ENCODE peak calls at places on chromosomes 12 and 14, in four cellular contexts. One of them, this sample, is unnamed.

GRCh38 chr12:70885952-70886351 is 34.6 kb downstream of the PTPRR start:
- DNase-seq in mesenchymal stem cell: no peak
- DNase-seq in neuronal stem cell: no peak
- DNase-seq in IMR-90: no peak
- DNase-seq in this sample: no peak

GRCh38 chr12:61646639-61647038 is 613.6 kb upstream of the USP15 start:
- DNase-seq in mesenchymal stem cell: no peak
- DNase-seq in IMR-90: no peak
- DNase-seq in neuronal stem cell: peak
- DNase-seq in this sample: no peak

GRCh38 chr14:104136472-104137296 is 1.7 kb upstream of the KIF26A start:
- DNase-seq in neuronal stem cell: no peak
- DNase-seq in mesenchymal stem cell: no peak
- DNase-seq in IMR-90: no peak
- DNase-seq in this sample: no peak

GRCh38 chr12:51246254-51246853 is 7.7 kb downstream of the DAZAP2 start:
- DNase-seq in mesenchymal stem cell: peak
- DNase-seq in IMR-90: peak
- DNase-seq in neuronal stem cell: no peak
- DNase-seq in this sample: no peak

GRCh38 chr12:69480698-69481097 is 10.5 kb downstream of the FRS2 start:
- DNase-seq in neuronal stem cell: no peak
- DNase-seq in mesenchymal stem cell: no peak
- DNase-seq in IMR-90: no peak
- DNase-seq in this sample: no peak

GRCh38 chr14:46377305-46377704 is 274.3 kb downstream of the RPL10L start:
- DNase-seq in mesenchymal stem cell: no peak
- DNase-seq in IMR-90: no peak
- DNase-seq in neuronal stem cell: no peak
- DNase-seq in this sample: peak

GRCh38 chr14:35438910-35439713 is 34.6 kb upstream of the NFKBIA start:
- DNase-seq in mesenchymal stem cell: no peak
- DNase-seq in IMR-90: no peak
- DNase-seq in neuronal stem cell: no peak
- DNase-seq in this sample: no peak

GRCh38 chr12:102344691-102345090 is 135.7 kb downstream of the IGF1 start:
- DNase-seq in mesenchymal stem cell: no peak
- DNase-seq in neuronal stem cell: no peak
- DNase-seq in IMR-90: no peak
- DNase-seq in this sample: no peak

GRCh38 chr12:46342562-46343033 is 30.0 kb downstream of the SLC38A2 start:
- DNase-seq in neuronal stem cell: no peak
- DNase-seq in IMR-90: peak
- DNase-seq in mesenchymal stem cell: peak
- DNase-seq in this sample: peak

GRCh38 chr12:107984973-107985372 is 144.1 kb upstream of the WSCD2 start:
- DNase-seq in IMR-90: no peak
- DNase-seq in neuronal stem cell: no peak
- DNase-seq in mesenchymal stem cell: no peak
- DNase-seq in this sample: no peak

GRCh38 chr14:24674204-24674970 is 40.4 kb upstream of the GZMB start:
- DNase-seq in mesenchymal stem cell: no peak
- DNase-seq in IMR-90: no peak
- DNase-seq in neuronal stem cell: no peak
- DNase-seq in this sample: no peak

GRCh38 chr12:51247523-51248206 is 9.0 kb downstream of the DAZAP2 start:
- DNase-seq in mesenchymal stem cell: no peak
- DNase-seq in IMR-90: no peak
- DNase-seq in neuronal stem cell: no peak
- DNase-seq in this sample: no peak

GRCh38 chr12:77354766-77355362 is 289.5 kb upstream of the E2F7 start:
- DNase-seq in IMR-90: peak
- DNase-seq in neuronal stem cell: no peak
- DNase-seq in mesenchymal stem cell: no peak
- DNase-seq in this sample: no peak

GRCh38 chr12:55828357-55828756 is 1.0 kb downstream of the DNAJC14 start:
- DNase-seq in mesenchymal stem cell: no peak
- DNase-seq in neuronal stem cell: no peak
- DNase-seq in IMR-90: no peak
- DNase-seq in this sample: no peak

GRCh38 chr12:27015730-27016076 is 1.5 kb upstream of the TM7SF3 start:
- DNase-seq in neuronal stem cell: no peak
- DNase-seq in IMR-90: peak
- DNase-seq in mesenchymal stem cell: peak
- DNase-seq in this sample: peak

DNA sequence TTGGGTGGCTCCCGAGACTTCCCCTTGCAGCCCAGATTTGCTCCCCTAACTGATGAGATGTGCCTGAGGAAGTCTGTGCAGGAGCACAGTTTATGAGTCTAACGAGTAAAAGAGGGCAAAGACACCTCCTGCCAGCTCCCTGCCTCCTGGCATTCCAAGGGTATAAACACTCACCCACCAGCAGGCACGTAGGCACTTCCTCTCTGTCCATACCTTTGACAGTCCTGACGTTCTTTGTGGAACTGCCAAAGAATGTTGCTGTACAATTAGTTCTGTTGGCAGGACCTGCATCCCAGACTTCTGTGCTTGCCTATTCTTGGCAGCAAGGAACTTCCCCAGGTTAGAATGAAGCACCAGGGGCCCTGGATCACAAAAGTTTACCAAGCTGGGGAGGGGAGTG is 889.3 kb downstream of the BCL11B start:
- DNase-seq in neuronal stem cell: no peak
- DNase-seq in IMR-90: no peak
- DNase-seq in mesenchymal stem cell: no peak
- DNase-seq in this sample: peak
- H3K14ac ChIP-seq in neuronal stem cell: no peak
- H3K14ac ChIP-seq in IMR-90: no peak
- H3K14ac ChIP-seq in mesenchymal stem cell: no peak
- H3K14ac ChIP-seq in this sample: no peak

DNA sequence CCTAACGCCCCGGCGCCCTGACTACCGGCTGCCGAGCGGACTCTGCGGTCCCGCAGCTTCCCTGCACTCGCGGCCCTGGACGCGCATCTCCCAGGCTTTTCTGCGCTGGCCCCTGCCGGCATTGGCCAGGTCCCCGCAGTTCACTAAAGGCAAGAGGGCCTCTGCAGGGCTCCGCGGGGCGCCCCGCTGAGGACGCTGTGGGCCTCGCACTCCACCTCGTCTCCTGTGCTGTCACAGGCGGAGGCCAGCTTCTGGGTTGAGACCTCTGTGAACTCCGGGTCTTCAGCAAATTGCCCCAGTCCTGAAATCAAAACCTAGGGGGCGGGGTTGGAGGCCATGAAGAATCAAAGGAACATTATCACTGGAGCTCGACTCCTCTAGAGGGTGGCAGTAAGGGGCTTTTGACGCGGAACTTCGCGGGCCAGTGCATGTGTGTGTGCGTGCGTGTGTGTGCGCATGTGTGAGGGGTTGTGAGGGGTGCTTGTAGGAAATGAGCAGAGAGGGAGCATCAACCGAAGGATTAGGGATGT is 68.5 kb upstream of the CAPRIN2 start:
- DNase-seq in mesenchymal stem cell: peak
- DNase-seq in IMR-90: no peak
- DNase-seq in neuronal stem cell: peak
- DNase-seq in this sample: no peak
- H3K14ac ChIP-seq in mesenchymal stem cell: no peak
- H3K14ac ChIP-seq in IMR-90: no peak
- H3K14ac ChIP-seq in neuronal stem cell: no peak
- H3K14ac ChIP-seq in this sample: peak

GRCh38 chr12:97363693-97364092 is 98.9 kb upstream of the RMST start:
- DNase-seq in neuronal stem cell: no peak
- DNase-seq in mesenchymal stem cell: no peak
- DNase-seq in IMR-90: no peak
- DNase-seq in this sample: no peak

DNA sequence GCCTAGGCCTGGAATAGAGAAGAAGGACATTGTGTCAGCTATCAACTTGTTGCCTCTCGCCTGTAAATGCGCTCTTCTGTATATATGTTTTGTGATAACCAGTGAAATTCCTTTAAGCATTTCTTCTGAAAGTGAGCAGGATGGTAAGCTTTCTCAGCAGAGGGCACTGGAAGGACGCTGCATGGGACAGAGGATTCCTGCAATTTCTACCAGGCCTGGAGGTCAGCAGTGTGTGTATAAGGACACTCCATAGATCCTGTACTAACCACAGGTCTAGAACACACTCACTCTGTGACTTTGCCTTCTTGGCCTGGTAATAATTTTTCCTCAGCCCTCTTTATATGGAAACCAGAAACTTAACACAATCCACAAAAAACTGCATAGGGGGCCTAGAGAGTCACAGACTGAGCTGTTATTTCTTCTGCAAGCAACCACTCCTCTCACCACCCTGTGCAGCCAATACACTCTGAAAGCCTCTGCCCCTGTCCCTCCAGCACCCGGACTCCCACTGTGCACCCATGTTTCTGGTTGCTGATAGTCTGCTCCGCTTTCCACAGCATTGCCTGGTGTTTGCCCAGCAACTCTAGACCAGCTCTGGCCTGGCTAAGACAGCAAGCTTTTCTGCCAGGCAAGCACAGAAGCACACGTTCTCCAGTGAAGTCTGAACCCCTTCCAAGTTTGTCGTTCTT is 94.0 kb upstream of the RMST start:
- DNase-seq in mesenchymal stem cell: no peak
- DNase-seq in IMR-90: no peak
- DNase-seq in neuronal stem cell: no peak
- DNase-seq in this sample: no peak
- H3K14ac ChIP-seq in mesenchymal stem cell: no peak
- H3K14ac ChIP-seq in IMR-90: no peak
- H3K14ac ChIP-seq in neuronal stem cell: no peak
- H3K14ac ChIP-seq in this sample: no peak

GRCh38 chr14:37598973-37599526 is 3.6 kb downstream of the TTC6 start:
- DNase-seq in mesenchymal stem cell: no peak
- DNase-seq in IMR-90: no peak
- DNase-seq in neuronal stem cell: no peak
- DNase-seq in this sample: no peak
- H3K14ac ChIP-seq in mesenchymal stem cell: no peak
- H3K14ac ChIP-seq in IMR-90: no peak
- H3K14ac ChIP-seq in neuronal stem cell: peak
- H3K14ac ChIP-seq in this sample: no peak

GRCh38 chr12:6871052-6871957 is 1.8 kb downstream of the SPSB2 start:
- DNase-seq in neuronal stem cell: no peak
- DNase-seq in mesenchymal stem cell: peak
- DNase-seq in IMR-90: no peak
- DNase-seq in this sample: peak
- H3K14ac ChIP-seq in neuronal stem cell: no peak
- H3K14ac ChIP-seq in mesenchymal stem cell: no peak
- H3K14ac ChIP-seq in IMR-90: peak
- H3K14ac ChIP-seq in this sample: no peak

GRCh38 chr14:69636718-69637480 is 25.5 kb downstream of the SUSD6 start:
- DNase-seq in IMR-90: no peak
- DNase-seq in mesenchymal stem cell: no peak
- DNase-seq in neuronal stem cell: no peak
- DNase-seq in this sample: no peak

GRCh38 chr14:69634871-69635270 is 23.5 kb downstream of the SUSD6 start:
- DNase-seq in IMR-90: no peak
- DNase-seq in mesenchymal stem cell: no peak
- DNase-seq in neuronal stem cell: no peak
- DNase-seq in this sample: no peak

GRCh38 chr14:69637503-69638030 is 26.2 kb downstream of the SUSD6 start:
- DNase-seq in neuronal stem cell: no peak
- DNase-seq in IMR-90: no peak
- DNase-seq in mesenchymal stem cell: peak
- DNase-seq in this sample: no peak

GRCh38 chr14:69633238-69633637 is 21.8 kb downstream of the SUSD6 start:
- DNase-seq in neuronal stem cell: no peak
- DNase-seq in IMR-90: no peak
- DNase-seq in mesenchymal stem cell: no peak
- DNase-seq in this sample: no peak

DNA sequence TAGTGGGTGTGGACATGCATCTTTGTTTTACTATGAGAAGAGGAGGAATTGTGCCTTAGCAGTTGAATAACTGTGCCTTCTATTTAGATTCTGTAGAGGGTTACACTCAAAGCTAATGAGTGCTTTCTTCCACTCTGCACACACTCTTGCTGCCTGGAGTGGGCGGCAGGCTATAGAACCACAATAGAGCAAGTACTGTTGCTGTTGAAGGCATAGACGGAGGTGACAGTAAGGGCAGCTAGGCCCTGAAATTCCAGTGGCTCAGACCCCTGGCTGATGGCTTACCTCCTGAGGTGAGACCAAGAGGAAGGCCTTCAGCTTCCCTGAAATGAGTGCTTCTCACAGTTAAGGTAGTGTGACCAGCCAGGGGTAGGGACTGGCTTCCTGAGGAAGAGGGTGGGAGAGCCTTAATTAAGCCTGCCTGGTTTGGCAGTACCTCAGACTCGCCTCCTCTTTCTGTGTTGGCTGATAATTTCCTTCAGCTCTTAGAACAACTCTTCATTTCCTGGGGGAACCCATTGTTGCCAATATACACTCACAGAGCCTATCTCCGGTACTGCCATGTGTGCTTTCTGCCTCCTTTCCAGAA is 24.7 kb downstream of the SUSD6 start:
- DNase-seq in neuronal stem cell: no peak
- DNase-seq in IMR-90: no peak
- DNase-seq in mesenchymal stem cell: no peak
- DNase-seq in this sample: no peak
- H3K14ac ChIP-seq in neuronal stem cell: no peak
- H3K14ac ChIP-seq in IMR-90: peak
- H3K14ac ChIP-seq in mesenchymal stem cell: no peak
- H3K14ac ChIP-seq in this sample: no peak

GRCh38 chr14:39763402-39763890 is 331.2 kb upstream of the FBXO33 start:
- DNase-seq in IMR-90: no peak
- DNase-seq in neuronal stem cell: no peak
- DNase-seq in mesenchymal stem cell: no peak
- DNase-seq in this sample: peak

GRCh38 chr14:39768579-39768978 is 336.3 kb upstream of the FBXO33 start:
- DNase-seq in IMR-90: no peak
- DNase-seq in mesenchymal stem cell: no peak
- DNase-seq in neuronal stem cell: no peak
- DNase-seq in this sample: no peak

GRCh38 chr14:39762576-39763401 is 330.6 kb upstream of the FBXO33 start:
- DNase-seq in IMR-90: no peak
- DNase-seq in neuronal stem cell: no peak
- DNase-seq in mesenchymal stem cell: peak
- DNase-seq in this sample: peak

GRCh38 chr14:39765676-39766075 is 333.4 kb upstream of the FBXO33 start:
- DNase-seq in mesenchymal stem cell: no peak
- DNase-seq in IMR-90: no peak
- DNase-seq in neuronal stem cell: no peak
- DNase-seq in this sample: no peak

DNA sequence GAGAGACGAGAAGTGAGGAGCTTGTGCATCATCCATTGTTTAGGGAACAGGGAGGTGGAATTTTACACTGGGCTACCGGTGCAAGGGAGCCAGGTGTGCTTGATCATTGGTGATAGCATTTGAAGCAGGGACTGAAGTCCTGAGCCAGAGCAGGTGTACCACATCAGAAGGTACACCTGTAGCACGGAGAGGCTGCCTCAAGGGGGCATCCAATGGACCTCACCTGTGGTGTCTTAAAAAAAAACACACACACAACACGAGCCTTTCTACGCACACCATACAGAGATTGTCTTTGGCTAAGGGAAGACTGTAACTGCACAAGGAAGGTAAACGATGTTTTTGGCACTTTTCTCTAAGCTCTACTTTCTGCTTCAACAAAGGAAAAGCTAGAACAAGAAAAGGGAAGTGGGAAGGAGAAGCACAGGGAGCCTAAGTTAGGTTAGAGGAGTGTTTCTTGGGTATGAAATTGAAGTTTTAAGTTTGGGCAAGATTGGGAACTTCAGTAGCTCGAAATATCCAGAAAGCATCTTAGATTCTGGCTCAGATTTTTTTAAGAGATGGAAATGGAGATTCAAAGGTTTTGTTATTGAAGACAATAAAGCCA is 334.3 kb upstream of the FBXO33 start:
- DNase-seq in mesenchymal stem cell: no peak
- DNase-seq in IMR-90: no peak
- DNase-seq in neuronal stem cell: no peak
- DNase-seq in this sample: no peak
- H3K14ac ChIP-seq in mesenchymal stem cell: no peak
- H3K14ac ChIP-seq in IMR-90: no peak
- H3K14ac ChIP-seq in neuronal stem cell: no peak
- H3K14ac ChIP-seq in this sample: no peak